ENCODE peak calls at places on chromosome X, in four cellular contexts. W, N, A and B are unnamed samples.

GRCh38 chrX:145609951-145610511 is 207.6 kb upstream of the SLITRK2 start:
- DNase-seq in W (no peak), N (no peak), A (no peak), B (no peak)

GRCh38 chrX:8726031-8726652 is 5.8 kb downstream of the ANOS1 start:
- DNase-seq in W (no peak), N (no peak), A (no peak), B (no peak)

GRCh38 chrX:69085826-69086225 is 79.4 kb downstream of the PJA1 start:
- DNase-seq in W (no peak), N (no peak), A (no peak), B (no peak)

GRCh38 chrX:34629572-34629971 is 27.5 kb downstream of the TMEM47 start:
- DNase-seq in W (no peak), N (no peak), A (no peak), B (no peak)

GRCh38 chrX:38006283-38006682 is at the start of gene SYTL5:
- DNase-seq in W (no peak), N (no peak), A (no peak), B (no peak)

GRCh38 chrX:75603833-75604232 is 81.0 kb upstream of the ZDHHC15 start:
- DNase-seq in W (peak; percentile 13), N (no peak), A (no peak), B (no peak)

GRCh38 chrX:19956923-19957322 is 33.9 kb downstream of the BCLAF3 start:
- DNase-seq in W (no peak), N (no peak), A (no peak), B (no peak)

GRCh38 chrX:129781134-129782014 is 1.6 kb downstream of the SASH3 start:
- DNase-seq in W (peak; percentile 77), N (peak; percentile 68), A (peak; percentile 6), B (peak; percentile 64)

GRCh38 chrX:19514791-19515614 is at the start of gene MAP3K15:
- DNase-seq in W (peak; percentile 62), N (no peak), A (no peak), B (no peak)

GRCh38 chrX:104618106-104618895 is 52.3 kb downstream of the IL1RAPL2 start:
- DNase-seq in W (no peak), N (no peak), A (no peak), B (no peak)

GRCh38 chrX:24862343-24862742 is 153.4 kb downstream of the ARX start:
- DNase-seq in W (no peak), N (no peak), A (no peak), B (no peak)